ENCODE peak calls at places on chromosome 4, in ten cellular contexts. D is HFF-Myc, B is neural progenitor cell, N is lung, X is HCT116, T is astrocyte of the cerebellum, J is bronchial epithelial cell, A is pancreas, Z is spleen, M is colonic mucosa. V is an unnamed sample.

GRCh38 chr4:187183351-187183750 is 459.7 kb upstream of the FAT1 start:
- DNase-seq in M (no peak), N (no peak), A (no peak), T (peak), Z (no peak), D (no peak), J (no peak), X (no peak), B (peak), V (no peak)

GRCh38 chr4:105241456-105241855 is 94.8 kb downstream of the TET2 start:
- DNase-seq in B (no peak), X (no peak), N (no peak), D (no peak), T (no peak), Z (no peak), J (no peak), A (no peak), M (no peak), V (no peak)

GRCh38 chr4:149183638-149184037 is 632.0 kb downstream of the IQCM start:
- DNase-seq in D (no peak), T (no peak), M (no peak), J (no peak), B (peak), N (no peak), Z (no peak), A (no peak), X (no peak), V (no peak)

GRCh38 chr4:128916832-128917231 is 107.3 kb downstream of the JADE1 start:
- DNase-seq in N (peak), B (no peak), X (no peak), Z (peak), M (peak), A (no peak), J (no peak), T (no peak), D (no peak), V (peak)

GRCh38 chr4:165766018-165766417 is 107.0 kb upstream of the TLL1 start:
- DNase-seq in T (no peak), A (no peak), J (no peak), N (no peak), M (no peak), Z (no peak), D (no peak), X (no peak), B (no peak), V (no peak)

GRCh38 chr4:1474126-1475090 is 68.2 kb upstream of the NKX1-1 start:
- DNase-seq in X (no peak), N (no peak), J (no peak), B (no peak), D (no peak), Z (peak), M (no peak), T (no peak), A (peak), V (peak)

GRCh38 chr4:151228196-151229119 is 48.5 kb upstream of the PRSS48 start:
- DNase-seq in J (peak), D (peak), B (no peak), M (no peak), X (no peak), T (peak), Z (no peak), A (no peak), N (no peak), V (no peak)

GRCh38 chr4:100986360-100986868 is 360.9 kb downstream of the PPP3CA start:
- DNase-seq in M (no peak), N (no peak), Z (peak), A (no peak), J (no peak), D (no peak), T (peak), B (peak), X (no peak), V (no peak)

GRCh38 chr4:147515220-147515936 is 34.5 kb downstream of the EDNRA start:
- DNase-seq in J (peak), Z (no peak), T (no peak), D (no peak), M (no peak), N (no peak), B (no peak), X (no peak), A (no peak), V (no peak)

GRCh38 chr4:71460368-71460767 is 121.5 kb downstream of the SLC4A4 start:
- DNase-seq in A (no peak), N (no peak), T (no peak), D (no peak), J (no peak), X (no peak), Z (no peak), B (no peak), M (peak), V (no peak)

GRCh38 chr4:24730256-24731001 is 64.9 kb upstream of the SOD3 start:
- DNase-seq in J (no peak), A (peak), M (peak), X (no peak), N (peak), B (no peak), D (no peak), T (peak), Z (no peak), V (no peak)

GRCh38 chr4:2551118-2551517 is 14.7 kb downstream of the FAM193A start:
- DNase-seq in X (no peak), T (no peak), B (no peak), Z (no peak), D (no peak), N (no peak), M (no peak), J (no peak), A (no peak), V (no peak)

GRCh38 chr4:30837131-30837539 is 117.0 kb downstream of the PCDH7 start:
- DNase-seq in D (no peak), N (no peak), B (peak), J (no peak), X (peak), A (no peak), T (peak), M (no peak), Z (no peak), V (no peak)

GRCh38 chr4:153931804-153932203 is 142.9 kb upstream of the SFRP2 start:
- DNase-seq in B (no peak), M (no peak), Z (no peak), D (no peak), A (no peak), T (no peak), N (no peak), J (peak), X (no peak), V (no peak)

GRCh38 chr4:122293374-122294365 is 85.1 kb upstream of the ADAD1 start:
- DNase-seq in J (no peak), T (peak), Z (no peak), X (no peak), A (peak), B (no peak), N (no peak), M (no peak), D (no peak), V (no peak)

GRCh38 chr4:153448003-153448731 is 18.0 kb upstream of the TMEM131L start:
- DNase-seq in N (no peak), J (peak), M (no peak), B (no peak), X (no peak), A (no peak), Z (no peak), D (no peak), T (no peak), V (no peak)

GRCh38 chr4:56863441-56864129 is 42.1 kb upstream of the SPINK2 start:
- DNase-seq in A (no peak), T (no peak), M (no peak), N (no peak), Z (no peak), X (no peak), B (no peak), D (no peak), J (peak), V (no peak)

GRCh38 chr4:150385606-150386005 is 196.3 kb upstream of the MAB21L2 start:
- DNase-seq in X (no peak), N (no peak), D (peak), B (peak), Z (no peak), T (peak), A (no peak), J (peak), M (no peak), V (no peak)

GRCh38 chr4:25234390-25235367 is 846 bp downstream of the PI4K2B start:
- DNase-seq in A (peak), N (peak), M (peak), B (peak), D (peak), T (peak), J (peak), X (peak), Z (peak), V (no peak)

GRCh38 chr4:101020956-101021355 is 326.4 kb downstream of the PPP3CA start:
- DNase-seq in X (peak), T (peak), N (no peak), B (no peak), Z (no peak), A (no peak), D (peak), M (no peak), J (peak), V (no peak)

GRCh38 chr4:1980561-1981041 is 28.2 kb downstream of the NELFA start:
- DNase-seq in A (no peak), D (no peak), N (no peak), X (no peak), B (no peak), T (no peak), J (no peak), Z (peak), M (peak), V (no peak)

GRCh38 chr4:172996571-172997216 is 171.9 kb upstream of the GALNT7 start:
- DNase-seq in B (no peak), J (peak), A (no peak), T (peak), Z (no peak), X (no peak), D (no peak), M (no peak), N (no peak), V (no peak)

GRCh38 chr4:187618701-187619278 is 376.8 kb upstream of the ZFP42 start:
- DNase-seq in M (no peak), X (no peak), N (no peak), A (no peak), B (no peak), T (peak), J (peak), D (no peak), Z (no peak), V (no peak)

GRCh38 chr4:1395941-1396805 is 10.1 kb downstream of the NKX1-1 start:
- DNase-seq in J (no peak), A (peak), D (no peak), Z (peak), X (no peak), B (no peak), M (no peak), T (no peak), N (no peak), V (peak)

GRCh38 chr4:154954117-154954516 is 173.0 kb downstream of the RBM46 start:
- DNase-seq in A (no peak), D (no peak), Z (no peak), M (no peak), B (no peak), N (no peak), X (no peak), T (no peak), J (no peak), V (no peak)

GRCh38 chr4:17702666-17703065 is 78.8 kb downstream of the FAM184B start:
- DNase-seq in J (no peak), M (peak), T (no peak), N (no peak), A (no peak), D (no peak), X (no peak), B (no peak), Z (no peak), V (no peak)

GRCh38 chr4:10108818-10109783 is 7.5 kb downstream of the WDR1 start:
- DNase-seq in T (no peak), N (no peak), B (no peak), J (peak), M (no peak), D (no peak), Z (no peak), A (peak), X (no peak), V (no peak)

GRCh38 chr4:151263455-151263854 is 13.5 kb upstream of the PRSS48 start:
- DNase-seq in Z (no peak), J (no peak), X (no peak), D (no peak), A (no peak), T (no peak), N (no peak), M (no peak), B (peak), V (no peak)

GRCh38 chr4:141807073-141807472 is 170.7 kb downstream of the IL15 start:
- DNase-seq in N (no peak), D (no peak), M (no peak), J (peak), Z (no peak), A (no peak), B (no peak), T (peak), X (no peak), V (no peak)

GRCh38 chr4:1768367-1769034 is 24.6 kb upstream of the FGFR3 start:
- DNase-seq in A (no peak), Z (no peak), X (no peak), M (no peak), D (no peak), B (peak), T (no peak), N (peak), J (no peak), V (no peak)

GRCh38 chr4:60002603-60003325 is 1197.4 kb upstream of the ADGRL3 start:
- DNase-seq in J (no peak), M (no peak), N (no peak), B (no peak), Z (no peak), X (no peak), D (no peak), T (no peak), A (no peak), V (no peak)

GRCh38 chr4:107853444-107854325 is 29.0 kb downstream of the SGMS2 start:
- DNase-seq in Z (no peak), D (no peak), B (no peak), A (no peak), M (no peak), T (no peak), X (peak), N (no peak), J (peak), V (no peak)

GRCh38 chr4:176277162-176277904 is 8.3 kb upstream of the ASB5 start:
- DNase-seq in Z (no peak), B (peak), M (peak), A (peak), J (peak), X (peak), N (peak), T (peak), D (no peak), V (no peak)

GRCh38 chr4:1039493-1040343 is 28.3 kb downstream of the FGFRL1 start:
- DNase-seq in N (no peak), Z (no peak), D (no peak), A (peak), B (peak), M (no peak), X (no peak), T (peak), J (no peak), V (no peak)

GRCh38 chr4:39631700-39632079 is 7.0 kb downstream of the SMIM14 start:
- DNase-seq in B (no peak), D (no peak), T (no peak), X (no peak), Z (no peak), A (no peak), J (no peak), M (no peak), N (no peak), V (no peak)

GRCh38 chr4:189029961-189030360 is 890.7 kb downstream of the TRIML1 start:
- DNase-seq in M (no peak), X (no peak), T (no peak), B (no peak), Z (no peak), A (no peak), D (no peak), J (no peak), N (no peak), V (no peak)

GRCh38 chr4:169010125-169011023 is at the start of gene CBR4:
- DNase-seq in T (peak), D (peak), J (peak), B (peak), Z (peak), N (peak), X (peak), A (peak), M (peak), V (peak)

GRCh38 chr4:169008478-169008877 is 1.6 kb downstream of the CBR4 start:
- DNase-seq in X (no peak), B (peak), D (no peak), A (no peak), N (no peak), J (no peak), Z (no peak), M (no peak), T (no peak), V (no peak)

GRCh38 chr4:169009281-169010124 is 552 bp downstream of the CBR4 start:
- DNase-seq in J (peak), X (peak), Z (peak), B (peak), D (no peak), A (peak), N (peak), T (no peak), M (peak), V (peak)

GRCh38 chr4:169000315-169000714 is 9.7 kb downstream of the CBR4 start:
- DNase-seq in T (no peak), Z (no peak), J (no peak), D (no peak), A (no peak), B (no peak), X (no peak), N (no peak), M (no peak), V (no peak)

GRCh38 chr4:169005453-169006099 is 4.5 kb downstream of the CBR4 start:
- DNase-seq in N (no peak), D (no peak), B (no peak), M (no peak), T (no peak), Z (no peak), A (no peak), J (no peak), X (no peak), V (no peak)
- TF ChIP-seq CTCF in N (no peak), D (peak), B (peak), M (no peak), T (peak), Z (no peak), A (no peak), J (no peak), X (peak), V (no peak)

GRCh38 chr4:103086565-103086964 is 10.0 kb upstream of the SLC9B2 start:
- DNase-seq in D (no peak), J (no peak), Z (no peak), T (no peak), B (no peak), N (no peak), A (no peak), X (no peak), M (no peak), V (no peak)

GRCh38 chr4:103097112-103097511 is 2.5 kb downstream of the BDH2 start:
- DNase-seq in M (no peak), T (no peak), N (no peak), A (no peak), X (no peak), B (no peak), Z (no peak), J (no peak), D (no peak), V (no peak)

GRCh38 chr4:103092245-103092644 is 7.4 kb downstream of the BDH2 start:
- DNase-seq in A (no peak), J (no peak), B (no peak), D (no peak), X (no peak), Z (no peak), N (no peak), M (no peak), T (no peak), V (no peak)

GRCh38 chr4:103095080-103095479 is 4.6 kb downstream of the BDH2 start:
- DNase-seq in N (no peak), T (no peak), D (no peak), X (no peak), Z (no peak), M (no peak), A (no peak), J (no peak), B (no peak), V (no peak)

GRCh38 chr4:103091601-103092223 is 7.9 kb downstream of the BDH2 start:
- DNase-seq in T (peak), X (peak), D (no peak), Z (no peak), J (peak), B (peak), N (no peak), A (no peak), M (peak), V (no peak)
- TF ChIP-seq CTCF in T (peak), X (peak), D (peak), Z (peak), J (peak), B (peak), N (peak), A (no peak), M (peak), V (peak)

DNA sequence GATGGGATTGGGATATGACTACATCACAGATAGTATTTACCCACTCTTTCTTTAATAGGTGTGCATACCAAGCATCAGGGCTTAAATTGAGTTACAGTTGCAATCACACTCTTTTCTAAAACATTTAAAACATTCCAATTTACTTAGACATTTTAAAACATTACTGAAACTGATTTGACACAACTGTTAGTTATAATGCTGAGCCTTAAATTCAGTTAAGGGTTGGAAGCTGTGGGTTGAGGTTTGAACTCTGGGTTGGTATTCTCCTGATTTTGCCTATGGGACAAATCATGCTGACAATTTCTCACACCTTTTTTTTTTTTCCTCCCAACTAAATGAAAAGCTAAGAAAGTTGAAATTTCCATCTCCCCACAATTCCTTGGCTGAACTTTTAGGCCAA is 16.3 kb downstream of the SLIT2 start:
- DNase-seq in D (no peak), A (no peak), B (no peak), Z (no peak), J (no peak), X (no peak), M (no peak), N (no peak), T (no peak), V (no peak)
- TF ChIP-seq CTCF in D (no peak), A (no peak), B (no peak), Z (no peak), J (no peak), X (no peak), M (no peak), N (no peak), T (no peak), V (no peak)

GRCh38 chr4:26858035-26858918 is 2.4 kb upstream of the STIM2 start:
- DNase-seq in Z (no peak), D (no peak), J (no peak), A (no peak), N (no peak), X (no peak), M (no peak), B (no peak), T (no peak), V (no peak)

GRCh38 chr4:26859762-26860156 is 882 bp upstream of the STIM2 start:
- DNase-seq in J (peak), Z (no peak), B (no peak), A (no peak), X (no peak), N (no peak), M (peak), D (no peak), T (no peak), V (no peak)

GRCh38 chr4:26856906-26857277 is 3.7 kb upstream of the STIM2 start:
- DNase-seq in T (no peak), N (no peak), J (no peak), B (no peak), A (no peak), Z (no peak), M (no peak), X (no peak), D (no peak), V (no peak)

GRCh38 chr4:26858947-26859401 is 1.7 kb upstream of the STIM2 start:
- DNase-seq in D (no peak), J (peak), T (no peak), X (no peak), A (no peak), Z (no peak), N (no peak), M (no peak), B (no peak), V (no peak)

DNA sequence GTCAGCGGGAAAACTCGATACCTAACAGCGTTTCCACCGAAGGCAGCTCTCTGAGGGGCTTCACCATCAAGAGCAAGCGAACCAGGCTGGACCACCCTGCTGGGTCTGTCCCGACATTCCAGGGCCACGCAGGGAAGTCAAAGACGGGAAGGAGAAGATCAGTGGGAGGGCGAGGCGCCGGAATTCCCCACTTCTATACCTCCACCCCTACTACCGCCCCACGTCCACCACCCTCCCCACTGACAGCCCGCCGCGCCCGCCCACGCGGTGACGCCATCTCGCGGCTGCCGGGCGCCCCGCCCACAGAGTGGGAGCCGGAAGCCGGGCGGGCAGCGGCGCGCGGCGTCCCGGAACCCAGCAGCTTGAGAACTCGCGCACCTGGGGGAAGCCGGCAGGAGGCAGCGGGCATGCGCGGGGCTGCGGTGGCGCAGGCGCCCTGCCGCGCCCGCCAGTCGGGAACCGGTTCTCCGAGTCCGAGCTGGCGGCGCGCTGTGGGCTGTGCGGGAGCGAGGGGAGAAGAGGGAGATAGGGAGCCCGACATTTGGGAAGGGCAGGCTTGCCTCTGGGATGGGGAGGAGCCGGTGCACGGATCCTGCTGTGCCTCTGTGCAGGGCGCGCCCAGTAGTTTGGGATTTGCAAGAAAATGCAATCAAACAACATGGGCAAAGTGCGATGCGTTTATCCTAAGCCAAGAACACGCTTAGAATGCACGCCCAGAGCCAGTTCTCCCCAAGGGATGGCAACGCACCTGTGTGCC is 3.2 kb upstream of the STIM2 start:
- DNase-seq in D (no peak), A (peak), X (peak), J (peak), T (no peak), M (peak), B (peak), Z (peak), N (peak), V (peak)
- TF ChIP-seq CTCF in D (no peak), A (no peak), X (no peak), J (no peak), T (no peak), M (no peak), B (peak), Z (peak), N (no peak), V (no peak)

V was measured in activated B cell treated with CpG ODN at 0.5 μM for 24 hours.